ENCODE peak calls at places on chromosomes 11 and 22, in eight cellular contexts. K, N, E, J, B, S, D and X are unnamed samples.

GRCh38 chr22:31223786-31224191 is 11.7 kb downstream of the LIMK2 start:
- ATAC-seq in B (peak; percentile 89), J (no peak), E (no peak), D (no peak), K (no peak), S (no peak), N (no peak), X (no peak)

GRCh38 chr22:20054485-20054884 is 25.6 kb upstream of the DGCR8 start:
- ATAC-seq in D (no peak), N (no peak), B (no peak), K (no peak), S (no peak), J (no peak), E (no peak), X (no peak)

GRCh38 chr11:8338138-8338537 is 74.5 kb upstream of the LMO1 start:
- ATAC-seq in D (peak; percentile 85), S (no peak), B (peak; percentile 86), J (peak; percentile 87), N (peak; percentile 90), E (peak; percentile 95), K (peak; percentile 82), X (peak; percentile 45)

GRCh38 chr11:32434387-32435151 is 770 bp downstream of the WT1 start:
- ATAC-seq in D (peak; percentile 3), N (no peak), K (peak; percentile 59), B (peak; percentile 83), J (no peak), E (peak; percentile 78), S (peak; percentile 39), X (peak; percentile 3)

GRCh38 chr11:114172055-114172861 is 112.7 kb downstream of the ZBTB16 start:
- ATAC-seq in D (no peak), E (no peak), B (no peak), S (no peak), K (no peak), N (no peak), J (no peak), X (no peak)

GRCh38 chr11:97965849-97966646 is 1054.7 kb upstream of the CNTN5 start:
- ATAC-seq in S (no peak), N (no peak), B (no peak), J (no peak), D (no peak), E (no peak), K (no peak), X (no peak)

GRCh38 chr11:10927533-10927932 is 69.7 kb upstream of the ZBED5 start:
- ATAC-seq in K (no peak), N (no peak), E (no peak), D (no peak), B (no peak), S (no peak), J (no peak), X (no peak)

GRCh38 chr11:60756307-60757032 is at the start of gene MS4A15:
- ATAC-seq in N (peak; percentile 94), E (peak; percentile 86), B (peak; percentile 73), J (peak; percentile 68), D (peak; percentile 91), K (peak; percentile 82), S (peak; percentile 38), X (no peak)

GRCh38 chr11:75536786-75537629 is 11.3 kb upstream of the GDPD5 start:
- ATAC-seq in N (peak; percentile 86), K (peak; percentile 59), S (peak; percentile 27), D (no peak), J (peak; percentile 96), E (peak; percentile 15), B (peak; percentile 65), X (no peak)

GRCh38 chr11:45083544-45084087 is 62.8 kb upstream of the PRDM11 start:
- ATAC-seq in S (no peak), N (peak; percentile 96), B (peak; percentile 84), K (peak; percentile 72), E (peak; percentile 72), J (no peak), D (peak; percentile 80), X (no peak)

GRCh38 chr11:121418625-121419114 is 33.4 kb upstream of the SORL1 start:
- ATAC-seq in K (peak; percentile 76), S (peak; percentile 77), B (peak; percentile 67), D (peak; percentile 72), N (no peak), J (peak; percentile 10), E (no peak), X (no peak)

GRCh38 chr11:14248577-14248976 is 110.4 kb downstream of the RRAS2 start:
- ATAC-seq in J (peak; percentile 21), K (peak; percentile 19), E (no peak), N (no peak), D (peak; percentile 85), S (no peak), B (peak; percentile 54), X (no peak)

GRCh38 chr11:47271961-47272661 is 2.2 kb downstream of the MADD start:
- ATAC-seq in E (peak; percentile 46), B (no peak), D (no peak), S (no peak), K (no peak), J (peak; percentile 8), N (no peak), X (no peak)

GRCh38 chr11:14335712-14336111 is 23.3 kb downstream of the RRAS2 start:
- ATAC-seq in S (no peak), B (no peak), K (no peak), D (no peak), J (no peak), N (no peak), E (no peak), X (no peak)

GRCh38 chr11:104771782-104772181 is 126.5 kb downstream of the CASP12 start:
- ATAC-seq in B (no peak), J (no peak), D (no peak), N (no peak), K (no peak), S (no peak), E (no peak), X (no peak)
- TF ChIP-seq POLR2AphosphoS5 in B (no peak), J (no peak), D (no peak), N (no peak), K (no peak), S (no peak), E (no peak), X (no peak)

GRCh38 chr11:111307472-111308108 is 9.2 kb downstream of the POU2AF3 start:
- ATAC-seq in D (no peak), K (no peak), J (no peak), S (no peak), B (no peak), E (no peak), N (peak; percentile 63), X (no peak)

GRCh38 chr11:111305871-111306270 is 7.5 kb downstream of the POU2AF3 start:
- ATAC-seq in D (no peak), S (no peak), J (peak; percentile 46), K (no peak), N (no peak), E (peak; percentile 41), B (no peak), X (no peak)

GRCh38 chr11:111303476-111303875 is 5.1 kb downstream of the POU2AF3 start:
- ATAC-seq in J (no peak), E (no peak), K (no peak), B (no peak), N (no peak), D (no peak), S (peak; percentile 38), X (no peak)

GRCh38 chr11:111306321-111306720 is 8.0 kb downstream of the POU2AF3 start:
- ATAC-seq in E (no peak), N (no peak), S (no peak), K (no peak), B (no peak), D (no peak), J (no peak), X (no peak)

GRCh38 chr11:111305403-111305802 is 7.1 kb downstream of the POU2AF3 start:
- ATAC-seq in N (no peak), J (no peak), D (no peak), S (no peak), K (no peak), E (no peak), B (no peak), X (no peak)
- TF ChIP-seq CTCF in N (no peak), J (no peak), D (no peak), S (no peak), K (no peak), E (no peak), B (no peak), X (no peak)

GRCh38 chr11:119107538-119108150 is 500 bp downstream of the C2CD2L start:
- ATAC-seq in J (peak; percentile 25), B (peak; percentile 16), K (peak; percentile 54), S (peak; percentile 35), E (peak; percentile 33), N (peak; percentile 21), D (peak; percentile 31), X (peak; percentile 33)

GRCh38 chr11:119106564-119107537 is at the start of gene C2CD2L:
- ATAC-seq in S (peak; percentile 96), N (peak; percentile 86), E (peak; percentile 91), J (peak; percentile 93), B (peak; percentile 81), K (peak; percentile 92), D (peak; percentile 82), X (peak; percentile 93)

GRCh38 chr11:119108857-119109221 is 1.7 kb downstream of the C2CD2L start:
- ATAC-seq in B (peak; percentile 24), N (no peak), D (no peak), J (no peak), S (no peak), K (no peak), E (no peak), X (no peak)

GRCh38 chr11:119109843-119110242 is 2.7 kb downstream of the C2CD2L start:
- ATAC-seq in B (no peak), D (no peak), S (no peak), E (no peak), K (no peak), N (no peak), J (no peak), X (no peak)

GRCh38 chr11:119108151-119108856 is 1.2 kb downstream of the C2CD2L start:
- ATAC-seq in S (no peak), E (peak; percentile 71), K (peak; percentile 14), D (peak; percentile 23), J (peak; percentile 44), N (peak; percentile 35), B (peak; percentile 76), X (no peak)
- TF ChIP-seq POLR2AphosphoS5 in S (no peak), E (no peak), K (no peak), D (no peak), J (no peak), N (peak; percentile 37), B (peak; percentile 51), X (no peak)

DNA sequence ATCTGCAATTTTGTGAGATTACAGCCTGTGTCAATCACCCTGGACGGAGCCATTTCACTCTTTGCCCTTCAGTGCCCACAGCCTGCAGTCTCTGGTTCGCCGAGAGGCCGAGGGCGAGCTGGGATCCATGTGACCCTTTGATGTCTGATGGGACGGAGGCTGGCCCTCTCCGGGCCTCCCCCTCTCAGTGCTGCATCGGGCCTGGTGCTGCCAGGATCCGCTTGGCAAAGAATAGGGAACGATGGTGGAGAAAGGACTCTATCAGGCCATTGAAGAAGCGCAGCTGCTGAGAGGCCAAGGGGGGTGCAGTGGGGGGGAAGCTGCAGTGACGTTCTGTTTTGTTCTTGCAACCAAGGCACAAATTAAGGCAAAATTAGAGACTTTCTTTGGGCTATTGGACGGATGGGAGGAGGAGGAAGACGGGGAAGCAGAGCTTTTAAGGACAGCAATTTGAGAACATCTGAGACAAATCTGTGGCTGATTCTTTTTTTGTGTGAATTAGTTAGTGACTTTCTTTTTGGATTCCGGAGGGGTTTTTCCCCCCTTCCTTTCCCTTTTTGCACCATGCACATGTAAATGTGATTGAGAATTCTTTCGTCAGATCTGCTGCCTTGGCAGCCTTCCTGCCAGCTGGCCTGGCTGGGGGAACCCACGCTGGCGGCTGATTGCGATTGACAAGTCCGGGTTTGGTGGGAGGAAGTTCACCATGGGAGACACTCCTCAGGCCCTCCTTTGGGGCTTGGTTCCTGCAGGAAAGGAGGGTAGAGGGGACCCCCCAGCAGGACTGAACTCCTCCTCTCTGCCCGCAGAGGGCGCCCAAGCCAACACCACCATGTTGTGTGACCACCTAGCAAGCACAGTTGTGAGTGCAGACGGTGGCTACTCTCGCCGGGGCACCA is 214.5 kb downstream of the NTM start:
- ATAC-seq in K (no peak), S (peak; percentile 18), J (peak; percentile 69), D (peak; percentile 93), E (peak; percentile 82), N (no peak), B (peak; percentile 48), X (no peak)
- TF ChIP-seq CTCF in K (peak; percentile 29), S (no peak), J (peak; percentile 32), D (peak; percentile 90), E (peak; percentile 26), N (peak; percentile 27), B (peak; percentile 12), X (no peak)